ENCODE peak calls at places on chromosomes 7 and 10, in five cellular contexts. O is AG04450, C is psoas muscle, F is heart left ventricle, M is tibial artery. Z is an unnamed sample.

GRCh38 chr7:124879771-124880170 is 49.9 kb downstream of the POT1 start:
- DNase-seq in C (no peak), M (no peak), F (no peak), O (no peak), Z (no peak)

GRCh38 chr7:38463277-38464224 is 167.6 kb downstream of the AMPH start:
- DNase-seq in O (peak), C (peak), F (peak), M (no peak), Z (peak)

GRCh38 chr7:34061175-34061574 is 155.8 kb downstream of the BMPER start:
- DNase-seq in C (no peak), F (no peak), M (no peak), O (peak), Z (no peak)

GRCh38 chr7:117715784-117716445 is 157.3 kb downstream of the CTTNBP2 start:
- DNase-seq in C (no peak), F (no peak), O (peak), M (no peak), Z (no peak)

GRCh38 chr10:1425886-1426285 is 311.4 kb downstream of the ADARB2 start:
- DNase-seq in O (no peak), M (no peak), C (no peak), F (no peak), Z (no peak)

GRCh38 chr7:38195804-38196595 is 18.0 kb downstream of the STARD3NL start:
- DNase-seq in O (no peak), M (no peak), F (no peak), C (no peak), Z (no peak)

GRCh38 chr7:27124096-27124978 is 6.2 kb downstream of the HOXA4 start:
- DNase-seq in O (peak), C (peak), M (no peak), F (no peak), Z (no peak)

GRCh38 chr7:141558544-141559183 is 7.5 kb downstream of the AGK start:
- DNase-seq in O (no peak), C (no peak), M (no peak), F (no peak), Z (no peak)

GRCh38 chr7:129610709-129611245 is 743 bp upstream of the NRF1 start:
- DNase-seq in M (no peak), F (no peak), O (no peak), C (no peak), Z (no peak)

GRCh38 chr10:52573347-52573746 is 199.2 kb downstream of the MBL2 start:
- DNase-seq in M (no peak), F (peak), O (no peak), C (no peak), Z (no peak)

GRCh38 chr7:141866974-141867373 is 25.7 kb upstream of the PRSS37 start:
- DNase-seq in M (no peak), F (no peak), O (no peak), C (no peak), Z (no peak)

GRCh38 chr7:122430710-122431109 is 126.2 kb upstream of the FEZF1 start:
- DNase-seq in O (no peak), M (no peak), F (no peak), C (no peak), Z (no peak)

GRCh38 chr7:57868771-57869483 is 418.9 kb downstream of the ZNF716 start:
- DNase-seq in M (peak), C (peak), O (no peak), F (peak), Z (no peak)

GRCh38 chr10:35993816-35994515 is 351.9 kb upstream of the FZD8 start:
- DNase-seq in M (no peak), O (no peak), C (no peak), F (no peak), Z (no peak)

GRCh38 chr10:114306116-114306973 is 67.3 kb downstream of the VWA2 start:
- DNase-seq in O (peak), M (peak), C (no peak), F (no peak), Z (no peak)

GRCh38 chr7:150685219-150686029 is at the start of gene GIMAP2:
- DNase-seq in O (no peak), M (no peak), C (no peak), F (no peak), Z (no peak)

GRCh38 chr10:97196213-97197029 is 10.7 kb upstream of the SLIT1 start:
- DNase-seq in C (peak), O (peak), M (no peak), F (peak), Z (peak)

GRCh38 chr7:66353547-66353946 is 148.4 kb downstream of the TPST1 start:
- DNase-seq in O (no peak), M (no peak), C (no peak), F (no peak), Z (no peak)

GRCh38 chr7:47354831-47355541 is 226.9 kb downstream of the TNS3 start:
- DNase-seq in O (no peak), C (no peak), F (no peak), M (no peak), Z (no peak)

GRCh38 chr7:2680792-2681490 is 7.1 kb upstream of the AMZ1 start:
- DNase-seq in O (no peak), C (peak), F (peak), M (peak), Z (peak)

GRCh38 chr10:44860811-44861751 is 50.1 kb upstream of the TMEM72 start:
- DNase-seq in F (no peak), M (peak), C (peak), O (no peak), Z (no peak)

GRCh38 chr7:55575733-55576132 is 3.4 kb upstream of the VOPP1 start:
- DNase-seq in F (no peak), C (no peak), M (no peak), O (no peak), Z (no peak)

GRCh38 chr7:55573526-55573925 is 1.2 kb upstream of the VOPP1 start:
- DNase-seq in F (no peak), M (no peak), C (no peak), O (no peak), Z (no peak)

GRCh38 chr7:55574062-55574717 is 1.9 kb upstream of the VOPP1 start:
- DNase-seq in C (no peak), F (no peak), M (no peak), O (no peak), Z (no peak)

GRCh38 chr7:55575098-55575497 is 2.8 kb upstream of the VOPP1 start:
- DNase-seq in F (no peak), O (no peak), C (no peak), M (no peak), Z (no peak)

GRCh38 chr7:55576753-55577152 is 4.5 kb upstream of the VOPP1 start:
- DNase-seq in F (no peak), O (no peak), M (no peak), C (no peak), Z (no peak)
- TF ChIP-seq CTCF in F (no peak), O (no peak), M (no peak), C (no peak), Z (no peak)

DNA sequence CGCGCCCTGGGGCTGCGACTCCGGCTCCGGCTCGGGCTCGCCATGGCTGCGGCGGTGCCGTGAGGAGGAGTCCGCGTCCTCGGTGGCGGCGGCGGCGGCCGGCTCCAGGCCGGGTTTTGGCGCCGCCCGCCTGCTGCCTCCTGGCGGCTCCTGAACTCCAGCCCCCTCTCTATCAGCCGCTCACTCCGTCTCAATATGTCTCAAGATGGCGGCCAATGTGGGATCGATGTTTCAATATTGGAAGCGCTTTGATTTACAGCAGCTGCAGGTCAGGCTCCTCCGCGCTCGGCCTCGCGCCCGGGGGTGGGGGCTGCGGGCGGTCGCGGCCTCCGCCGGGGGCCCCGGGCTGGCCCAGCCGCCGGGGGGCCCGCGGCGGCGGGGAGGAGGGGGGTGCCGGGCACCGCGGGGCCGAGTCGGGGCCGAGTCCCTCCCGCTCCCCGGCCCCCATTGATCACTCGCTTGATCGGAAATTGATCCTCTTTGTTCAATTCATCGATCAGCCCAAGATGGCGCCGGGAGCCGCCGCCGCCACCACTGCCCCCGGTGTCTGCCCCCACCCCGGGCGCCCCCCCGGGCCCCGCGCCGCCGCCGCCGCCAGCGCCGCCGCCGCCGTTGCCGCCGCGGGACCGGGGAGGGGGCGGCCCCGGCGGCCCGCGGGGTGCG is 1.5 kb upstream of the CUX1 start:
- DNase-seq in C (peak), O (peak), F (peak), M (peak), Z (peak)
- TF ChIP-seq CTCF in C (peak), O (no peak), F (no peak), M (peak), Z (no peak)

DNA sequence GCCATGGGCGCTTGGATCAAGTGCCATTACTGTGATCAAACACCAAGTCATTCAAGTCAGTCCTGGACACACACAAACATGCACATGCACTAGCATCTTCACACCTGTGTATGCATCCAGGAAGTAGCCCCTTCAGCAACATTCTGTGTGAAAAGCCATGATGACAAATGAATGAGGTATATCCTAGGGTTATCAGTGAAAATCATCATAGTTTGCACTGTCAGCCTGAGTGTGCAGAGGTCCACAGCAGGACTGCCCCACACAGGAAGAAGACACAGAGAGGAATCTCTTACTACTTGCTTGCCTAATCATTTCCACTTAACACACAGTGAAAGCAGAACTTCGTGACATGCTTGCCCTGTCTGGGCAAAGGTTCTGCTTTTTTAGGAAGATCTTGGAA is 184.0 kb upstream of the ADO start:
- DNase-seq in C (no peak), F (no peak), O (no peak), M (no peak), Z (no peak)
- TF ChIP-seq CTCF in C (no peak), F (no peak), O (no peak), M (no peak), Z (no peak)

GRCh38 chr10:28587970-28588290 is 55.0 kb downstream of the WAC start:
- DNase-seq in C (no peak), O (peak), M (no peak), F (no peak), Z (no peak)
- TF ChIP-seq CTCF in C (peak), O (peak), M (no peak), F (no peak), Z (no peak)

GRCh38 chr7:30566596-30566995 is 28.1 kb upstream of the GARS1 start:
- DNase-seq in O (no peak), F (no peak), C (no peak), M (no peak), Z (no peak)
- TF ChIP-seq CTCF in O (no peak), F (no peak), C (no peak), M (no peak), Z (no peak)